ENCODE peak calls at places on chromosomes 7 and 10, in eight cellular contexts. Y, N, E, K, C, A, U and Z are unnamed samples.

GRCh38 chr10:2885276-2885955 is 181.9 kb upstream of the PFKP start:
- DNase-seq in K (no peak), U (no peak), N (no peak), E (no peak), C (no peak), A (no peak), Y (no peak), Z (no peak)

GRCh38 chr10:86716466-86716865 is 40.0 kb upstream of the BMPR1A start:
- DNase-seq in K (no peak), C (no peak), U (no peak), Y (no peak), E (no peak), A (no peak), N (peak), Z (no peak)

GRCh38 chr7:1458676-1459511 is at the start of gene MICALL2:
- DNase-seq in A (no peak), Y (peak), C (peak), E (peak), N (peak), K (peak), U (peak), Z (peak)

GRCh38 chr10:47145290-47145934 is 154.6 kb upstream of the GDF10 start:
- DNase-seq in U (no peak), N (no peak), A (no peak), K (no peak), Y (no peak), C (no peak), E (no peak), Z (no peak)

GRCh38 chr10:43648083-43648391 is 644 bp downstream of the ZNF32 start:
- DNase-seq in K (no peak), Y (no peak), C (no peak), U (no peak), N (no peak), A (no peak), E (no peak), Z (no peak)

GRCh38 chr7:55534262-55534915 is 37.9 kb downstream of the VOPP1 start:
- DNase-seq in Y (peak), K (peak), E (no peak), C (peak), A (peak), N (peak), U (peak), Z (no peak)

GRCh38 chr10:3852147-3852904 is 67.3 kb upstream of the KLF6 start:
- DNase-seq in A (peak), U (peak), Y (peak), E (no peak), K (peak), N (no peak), C (peak), Z (peak)

GRCh38 chr7:23594879-23595604 is 2.1 kb upstream of the CCDC126 start:
- DNase-seq in U (peak), E (no peak), A (no peak), C (no peak), N (no peak), Y (no peak), K (peak), Z (no peak)

GRCh38 chr7:1666251-1666778 is 3.8 kb upstream of the ELFN1 start:
- DNase-seq in E (no peak), A (no peak), U (peak), Y (no peak), K (no peak), N (peak), C (no peak), Z (no peak)

GRCh38 chr10:113939212-113939860 is 84.9 kb downstream of the NHLRC2 start:
- DNase-seq in K (no peak), E (no peak), Y (no peak), N (no peak), U (no peak), A (no peak), C (no peak), Z (no peak)

GRCh38 chr10:12950583-12951128 is 50.9 kb downstream of the CCDC3 start:
- DNase-seq in U (no peak), A (no peak), C (no peak), E (no peak), N (no peak), K (no peak), Y (no peak), Z (no peak)

GRCh38 chr7:108211382-108212201 is 81.4 kb upstream of the LAMB4 start:
- DNase-seq in C (no peak), K (no peak), U (peak), A (no peak), E (no peak), N (no peak), Y (no peak), Z (peak)

GRCh38 chr7:118085000-118085399 is 99.0 kb upstream of the LSM8 start:
- DNase-seq in C (no peak), K (no peak), N (no peak), E (no peak), U (no peak), Y (no peak), A (no peak), Z (no peak)

GRCh38 chr7:157299613-157300405 is 37.0 kb upstream of the DNAJB6 start:
- DNase-seq in C (peak), U (no peak), N (peak), E (no peak), A (no peak), K (peak), Y (no peak), Z (no peak)

GRCh38 chr7:36278767-36279171 is 110.9 kb upstream of the ANLN start:
- DNase-seq in U (no peak), C (peak), K (no peak), Y (no peak), E (no peak), N (no peak), A (no peak), Z (peak)

GRCh38 chr7:78427209-78427608 is 628.6 kb downstream of the PHTF2 start:
- DNase-seq in E (no peak), Y (no peak), A (no peak), N (no peak), U (no peak), K (no peak), C (no peak), Z (no peak)

GRCh38 chr10:97234403-97234802 is 48.6 kb upstream of the SLIT1 start:
- DNase-seq in Y (no peak), K (no peak), U (peak), C (peak), N (no peak), A (peak), E (no peak), Z (no peak)

GRCh38 chr10:86693721-86694369 is 25.5 kb downstream of the LDB3 start:
- DNase-seq in K (peak), N (peak), U (peak), A (peak), E (no peak), C (peak), Y (peak), Z (no peak)

GRCh38 chr10:79019441-79019840 is 49.3 kb upstream of the ZMIZ1 start:
- DNase-seq in N (no peak), A (no peak), C (no peak), U (no peak), K (no peak), E (no peak), Y (no peak), Z (no peak)

GRCh38 chr10:20017961-20018360 is 201.7 kb downstream of the PLXDC2 start:
- DNase-seq in N (no peak), E (no peak), K (no peak), Y (no peak), U (no peak), A (no peak), C (no peak), Z (no peak)

GRCh38 chr7:159136846-159137245 is 7.8 kb downstream of the VIPR2 start:
- DNase-seq in E (no peak), N (no peak), Y (no peak), A (no peak), U (no peak), C (no peak), K (no peak), Z (no peak)

GRCh38 chr10:43131256-43131655 is 7.0 kb upstream of the CSGALNACT2 start:
- DNase-seq in N (no peak), K (no peak), U (no peak), C (no peak), A (no peak), E (no peak), Y (no peak), Z (no peak)

GRCh38 chr10:21528452-21529235 is 3.2 kb upstream of the SKIDA1 start:
- DNase-seq in U (no peak), C (no peak), A (peak), N (no peak), K (no peak), E (no peak), Y (no peak), Z (no peak)

GRCh38 chr10:15491856-15492255 is 120.8 kb upstream of the FAM171A1 start:
- DNase-seq in A (no peak), E (no peak), N (no peak), K (no peak), Y (no peak), C (peak), U (no peak), Z (no peak)

GRCh38 chr10:98001736-98002135 is 28.7 kb downstream of the CRTAC1 start:
- DNase-seq in K (no peak), C (no peak), E (no peak), N (no peak), Y (no peak), A (no peak), U (no peak), Z (no peak)

GRCh38 chr7:127066974-127067373 is 185.8 kb downstream of the GRM8 start:
- DNase-seq in K (no peak), N (peak), C (no peak), A (no peak), Y (no peak), U (no peak), E (no peak), Z (no peak)

GRCh38 chr7:20330176-20330796 is 414 bp upstream of the ITGB8 start:
- DNase-seq in Y (peak), E (peak), K (peak), C (peak), A (peak), N (peak), U (peak), Z (peak)

GRCh38 chr7:72403677-72404076 is 8.5 kb downstream of the CALN1 start:
- DNase-seq in Y (no peak), C (no peak), A (no peak), E (no peak), U (no peak), N (no peak), K (no peak), Z (no peak)

GRCh38 chr10:96337106-96337505 is 21.7 kb downstream of the OPALIN start:
- DNase-seq in A (no peak), C (no peak), Y (no peak), U (no peak), N (no peak), K (no peak), E (no peak), Z (no peak)

GRCh38 chr10:4638116-4638515 is 187.9 kb upstream of the AKR1E2 start:
- DNase-seq in N (no peak), C (no peak), A (no peak), E (peak), U (no peak), K (no peak), Y (no peak), Z (no peak)

GRCh38 chr7:133412942-133413341 is 160.1 kb downstream of the EXOC4 start:
- DNase-seq in U (no peak), A (no peak), K (no peak), N (no peak), E (no peak), Y (no peak), C (no peak), Z (no peak)

GRCh38 chr10:118729641-118730258 is 25.0 kb downstream of the CACUL1 start:
- DNase-seq in A (peak), U (no peak), C (no peak), E (no peak), Y (no peak), K (no peak), N (no peak), Z (no peak)

GRCh38 chr7:81150951-81151361 is 232.1 kb upstream of the SEMA3C start:
- DNase-seq in U (peak), C (peak), A (peak), K (no peak), Y (no peak), N (no peak), E (no peak), Z (no peak)

GRCh38 chr10:70786799-70787415 is 1.7 kb upstream of the TBATA start:
- DNase-seq in C (no peak), K (peak), U (peak), E (no peak), A (no peak), Y (no peak), N (no peak), Z (no peak)